ENCODE peak calls at places on chromosomes 2 and 18, in five cellular contexts. One of them, this sample, is unnamed.

GRCh38 chr2:215609089-215610032 is 173.5 kb upstream of the FN1 start:
- DNase-seq in spleen: no peak
- DNase-seq in tibial nerve: no peak
- DNase-seq in GM12891: no peak
- DNase-seq in heart left ventricle: no peak
- DNase-seq in this sample: no peak

GRCh38 chr2:23824777-23825212 is 102.1 kb downstream of the ATAD2B start:
- DNase-seq in spleen: no peak
- DNase-seq in tibial nerve: no peak
- DNase-seq in GM12891: no peak
- DNase-seq in heart left ventricle: no peak
- DNase-seq in this sample: peak; percentile 7

GRCh38 chr18:75023473-75023872 is 185.5 kb downstream of the PTGR3 start:
- DNase-seq in spleen: no peak
- DNase-seq in tibial nerve: no peak
- DNase-seq in GM12891: no peak
- DNase-seq in heart left ventricle: no peak
- DNase-seq in this sample: no peak

GRCh38 chr2:240840435-240841060 is 20.5 kb upstream of the KIF1A start:
- DNase-seq in spleen: no peak
- DNase-seq in tibial nerve: no peak
- DNase-seq in GM12891: no peak
- DNase-seq in heart left ventricle: peak; percentile 52
- DNase-seq in this sample: peak; percentile 79

GRCh38 chr2:227163445-227163997 is 484 bp downstream of the COL4A4 start:
- DNase-seq in spleen: peak; percentile 82
- DNase-seq in tibial nerve: no peak
- DNase-seq in GM12891: peak; percentile 5
- DNase-seq in heart left ventricle: no peak
- DNase-seq in this sample: peak; percentile 18

GRCh38 chr18:21242141-21243040 is at the start of gene GREB1L:
- DNase-seq in spleen: no peak
- DNase-seq in tibial nerve: peak; percentile 20
- DNase-seq in GM12891: peak; percentile 55
- DNase-seq in heart left ventricle: peak; percentile 65
- DNase-seq in this sample: peak; percentile 61

GRCh38 chr2:228646061-228646460 is 464.6 kb upstream of the SPHKAP start:
- DNase-seq in spleen: no peak
- DNase-seq in tibial nerve: no peak
- DNase-seq in GM12891: no peak
- DNase-seq in heart left ventricle: no peak
- DNase-seq in this sample: no peak

GRCh38 chr2:7014201-7014640 is 97.0 kb downstream of the RNF144A start:
- DNase-seq in spleen: peak; percentile 67
- DNase-seq in tibial nerve: no peak
- DNase-seq in GM12891: no peak
- DNase-seq in heart left ventricle: no peak
- DNase-seq in this sample: no peak

GRCh38 chr18:31097666-31098065 is 4.6 kb downstream of the DSC2 start:
- DNase-seq in spleen: no peak
- DNase-seq in tibial nerve: no peak
- DNase-seq in GM12891: no peak
- DNase-seq in heart left ventricle: no peak
- DNase-seq in this sample: no peak

GRCh38 chr18:49277395-49278036 is 182.9 kb downstream of the DYM start:
- DNase-seq in spleen: no peak
- DNase-seq in tibial nerve: no peak
- DNase-seq in GM12891: no peak
- DNase-seq in heart left ventricle: no peak
- DNase-seq in this sample: no peak
- TF ChIP-seq POLR2A in spleen: no peak
- TF ChIP-seq POLR2A in tibial nerve: no peak
- TF ChIP-seq POLR2A in GM12891: no peak
- TF ChIP-seq POLR2A in heart left ventricle: no peak
- TF ChIP-seq POLR2A in this sample: no peak

GRCh38 chr2:66433945-66434678 is 813 bp upstream of the MEIS1 start:
- DNase-seq in spleen: peak; percentile 69
- DNase-seq in tibial nerve: no peak
- DNase-seq in GM12891: no peak
- DNase-seq in heart left ventricle: peak; percentile 54
- DNase-seq in this sample: peak; percentile 23
- TF ChIP-seq POLR2A in spleen: no peak
- TF ChIP-seq POLR2A in tibial nerve: no peak
- TF ChIP-seq POLR2A in GM12891: no peak
- TF ChIP-seq POLR2A in heart left ventricle: no peak
- TF ChIP-seq POLR2A in this sample: no peak

GRCh38 chr2:29114841-29115609 is at the start of gene CLIP4:
- DNase-seq in spleen: peak; percentile 89
- DNase-seq in tibial nerve: peak; percentile 38
- DNase-seq in GM12891: peak; percentile 62
- DNase-seq in heart left ventricle: peak; percentile 65
- DNase-seq in this sample: peak; percentile 42
- TF ChIP-seq POLR2A in spleen: no peak
- TF ChIP-seq POLR2A in tibial nerve: peak; percentile 56
- TF ChIP-seq POLR2A in GM12891: no peak
- TF ChIP-seq POLR2A in heart left ventricle: peak; percentile 15
- TF ChIP-seq POLR2A in this sample: peak; percentile 65

DNA sequence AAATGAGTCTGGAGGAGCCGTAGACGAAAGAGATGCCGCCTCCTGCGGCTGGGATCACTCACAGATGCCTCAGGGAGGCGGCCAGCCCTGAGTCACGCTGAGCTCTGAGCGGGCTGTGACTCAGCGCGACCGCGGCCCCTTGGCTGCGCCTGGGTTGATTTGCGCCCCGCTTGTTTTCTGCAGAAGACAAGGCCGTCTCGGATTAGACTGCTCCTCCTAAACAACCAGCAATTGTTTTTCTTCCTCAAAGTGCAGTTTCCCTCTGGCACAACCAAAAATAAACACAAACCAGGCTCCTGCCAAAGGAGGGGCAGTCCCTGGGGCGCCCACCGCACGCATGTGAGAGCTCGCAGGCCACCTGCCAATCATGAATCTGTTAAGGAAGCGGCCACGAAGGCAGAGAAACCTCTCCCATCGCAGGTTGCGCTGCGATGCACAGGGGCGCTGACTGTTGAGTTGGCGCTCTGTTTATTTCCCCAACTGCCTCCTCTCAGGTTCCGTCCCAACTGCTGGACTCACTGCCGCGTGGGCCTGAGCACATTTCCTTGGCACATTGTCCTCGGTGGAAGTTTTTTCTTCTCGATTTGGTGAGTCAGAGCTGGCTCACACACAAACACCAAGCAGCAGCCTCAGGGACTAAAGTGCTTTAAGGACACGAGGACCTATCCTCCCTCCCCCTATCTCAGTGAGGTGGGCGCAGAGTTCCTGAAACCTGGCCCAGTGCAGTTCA is 85.2 kb upstream of the NDUFV2 start:
- DNase-seq in spleen: peak; percentile 77
- DNase-seq in tibial nerve: peak; percentile 44
- DNase-seq in GM12891: peak; percentile 70
- DNase-seq in heart left ventricle: peak; percentile 59
- DNase-seq in this sample: peak; percentile 85
- TF ChIP-seq POLR2A in spleen: no peak
- TF ChIP-seq POLR2A in tibial nerve: no peak
- TF ChIP-seq POLR2A in GM12891: no peak
- TF ChIP-seq POLR2A in heart left ventricle: no peak
- TF ChIP-seq POLR2A in this sample: peak; percentile 21

GRCh38 chr18:11005528-11005927 is 143.8 kb downstream of the PIEZO2 start:
- DNase-seq in spleen: no peak
- DNase-seq in tibial nerve: no peak
- DNase-seq in GM12891: no peak
- DNase-seq in heart left ventricle: no peak
- DNase-seq in this sample: peak; percentile 24
- TF ChIP-seq POLR2A in spleen: no peak
- TF ChIP-seq POLR2A in tibial nerve: no peak
- TF ChIP-seq POLR2A in GM12891: no peak
- TF ChIP-seq POLR2A in heart left ventricle: no peak
- TF ChIP-seq POLR2A in this sample: no peak

GRCh38 chr2:217092710-217093379 is 233.0 kb upstream of the TNP1 start:
- DNase-seq in spleen: no peak
- DNase-seq in tibial nerve: no peak
- DNase-seq in GM12891: no peak
- DNase-seq in heart left ventricle: no peak
- DNase-seq in this sample: no peak
- TF ChIP-seq POLR2A in spleen: no peak
- TF ChIP-seq POLR2A in tibial nerve: no peak
- TF ChIP-seq POLR2A in GM12891: no peak
- TF ChIP-seq POLR2A in heart left ventricle: no peak
- TF ChIP-seq POLR2A in this sample: no peak

GRCh38 chr2:200509608-200510433 is at the start of gene KCTD18:
- DNase-seq in spleen: peak; percentile 100
- DNase-seq in tibial nerve: peak; percentile 78
- DNase-seq in GM12891: peak; percentile 91
- DNase-seq in heart left ventricle: peak; percentile 95
- DNase-seq in this sample: peak; percentile 94

GRCh38 chr2:200507179-200507578 is 2.7 kb downstream of the KCTD18 start:
- DNase-seq in spleen: no peak
- DNase-seq in tibial nerve: no peak
- DNase-seq in GM12891: no peak
- DNase-seq in heart left ventricle: no peak
- DNase-seq in this sample: no peak

GRCh38 chr2:200506679-200507078 is 3.2 kb downstream of the KCTD18 start:
- DNase-seq in spleen: no peak
- DNase-seq in tibial nerve: no peak
- DNase-seq in GM12891: no peak
- DNase-seq in heart left ventricle: no peak
- DNase-seq in this sample: no peak

GRCh38 chr2:200515155-200515554 is 5.3 kb upstream of the KCTD18 start:
- DNase-seq in spleen: no peak
- DNase-seq in tibial nerve: no peak
- DNase-seq in GM12891: no peak
- DNase-seq in heart left ventricle: no peak
- DNase-seq in this sample: no peak

DNA sequence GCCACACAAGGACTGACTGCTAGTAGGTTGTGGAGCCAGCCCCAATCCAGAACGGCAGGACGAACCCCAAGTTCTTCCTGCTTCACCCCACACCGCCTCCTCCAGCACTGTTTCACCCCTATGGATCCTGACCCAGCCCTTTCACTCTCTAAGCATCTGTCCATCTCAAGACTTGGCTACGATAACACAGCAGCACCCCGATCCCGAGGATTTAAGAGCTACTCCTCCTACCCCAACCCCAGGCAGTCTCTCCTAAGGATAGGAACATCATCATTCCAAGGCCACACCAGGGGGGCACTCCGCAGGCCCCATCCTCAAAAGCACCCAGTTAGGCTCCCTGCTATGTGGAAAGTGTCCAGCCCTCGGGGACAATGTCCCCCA is 651 bp downstream of the KCTD18 start:
- DNase-seq in spleen: no peak
- DNase-seq in tibial nerve: no peak
- DNase-seq in GM12891: no peak
- DNase-seq in heart left ventricle: no peak
- DNase-seq in this sample: peak; percentile 19
- TF ChIP-seq POLR2A in spleen: no peak
- TF ChIP-seq POLR2A in tibial nerve: no peak
- TF ChIP-seq POLR2A in GM12891: no peak
- TF ChIP-seq POLR2A in heart left ventricle: no peak
- TF ChIP-seq POLR2A in this sample: no peak

GRCh38 chr2:64526034-64526433 is 1.9 kb downstream of the AFTPH start:
- DNase-seq in spleen: no peak
- DNase-seq in tibial nerve: no peak
- DNase-seq in GM12891: no peak
- DNase-seq in heart left ventricle: no peak
- DNase-seq in this sample: no peak

GRCh38 chr2:64522843-64523428 is 1.2 kb upstream of the AFTPH start:
- DNase-seq in spleen: no peak
- DNase-seq in tibial nerve: peak; percentile 47
- DNase-seq in GM12891: no peak
- DNase-seq in heart left ventricle: peak; percentile 62
- DNase-seq in this sample: peak; percentile 46

GRCh38 chr2:64524604-64525322 is 635 bp downstream of the AFTPH start:
- DNase-seq in spleen: no peak
- DNase-seq in tibial nerve: no peak
- DNase-seq in GM12891: peak; percentile 12
- DNase-seq in heart left ventricle: no peak
- DNase-seq in this sample: no peak

GRCh38 chr2:64525323-64525625 is 1.1 kb downstream of the AFTPH start:
- DNase-seq in spleen: no peak
- DNase-seq in tibial nerve: no peak
- DNase-seq in GM12891: no peak
- DNase-seq in heart left ventricle: no peak
- DNase-seq in this sample: no peak

DNA sequence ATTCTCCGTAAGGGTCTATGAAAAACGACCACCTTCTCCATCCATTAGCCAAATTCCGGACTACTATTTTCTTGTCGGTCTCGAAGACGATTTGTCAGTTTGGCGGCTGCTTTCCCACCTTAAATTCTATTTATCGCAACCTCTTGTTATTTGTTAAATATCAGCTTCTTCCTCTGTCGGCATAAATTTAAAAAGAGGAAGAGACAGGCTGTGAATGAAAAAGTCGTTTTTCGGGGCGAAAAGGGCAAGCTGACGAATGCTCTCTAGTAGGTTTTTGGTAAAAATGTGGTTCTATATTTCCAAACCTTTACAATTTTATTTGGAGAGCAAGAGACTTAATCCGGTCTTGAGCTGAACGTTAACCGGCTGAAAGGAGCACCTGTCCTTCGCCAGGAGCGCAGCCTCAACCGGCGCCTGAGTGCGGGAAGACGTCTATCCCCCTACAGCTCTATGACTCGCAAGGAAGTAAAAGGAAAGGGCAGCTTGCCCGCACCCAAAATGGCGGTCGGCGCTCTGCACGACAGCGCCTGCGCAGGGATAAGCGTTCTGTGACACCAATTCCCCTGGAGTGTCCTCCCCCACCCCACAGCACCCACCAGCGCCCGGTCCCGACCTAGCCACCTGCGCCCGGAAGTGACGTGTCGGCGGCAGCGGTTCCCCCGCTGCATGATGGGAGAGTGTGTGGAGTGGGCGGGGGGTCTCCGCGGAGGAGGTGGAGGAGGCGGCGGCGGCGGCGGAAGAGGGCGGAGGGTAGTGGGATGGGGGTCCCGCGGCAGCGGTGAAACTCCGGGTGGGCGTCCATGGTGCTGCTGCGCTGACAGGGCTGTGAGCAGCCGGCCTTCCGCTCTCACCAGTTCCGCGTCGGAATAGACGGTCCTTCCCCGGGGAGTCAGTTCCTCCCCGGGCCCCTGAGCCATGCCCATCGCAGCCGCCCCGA is at the start of gene AFTPH:
- DNase-seq in spleen: peak; percentile 100
- DNase-seq in tibial nerve: peak; percentile 95
- DNase-seq in GM12891: peak; percentile 91
- DNase-seq in heart left ventricle: peak; percentile 99
- DNase-seq in this sample: peak; percentile 98
- TF ChIP-seq POLR2A in spleen: peak; percentile 43
- TF ChIP-seq POLR2A in tibial nerve: peak; percentile 64
- TF ChIP-seq POLR2A in GM12891: peak; percentile 85
- TF ChIP-seq POLR2A in heart left ventricle: peak; percentile 77
- TF ChIP-seq POLR2A in this sample: peak; percentile 43